ENCODE peak calls at places on chromosomes 2 and 18, in five cellular contexts. W, S, U, J and X are unnamed samples.

GRCh38 chr2:85181093-85181685 is 48.0 kb downstream of the TCF7L1 start:
- DNase-seq in W (no peak), S (no peak), U (peak), J (peak), X (peak)

GRCh38 chr18:24941164-24941951 is 410.6 kb downstream of the ZNF521 start:
- DNase-seq in W (peak), S (no peak), U (no peak), J (no peak), X (no peak)

GRCh38 chr2:122136071-122136470 is 380.6 kb downstream of the TSN start:
- DNase-seq in W (peak), S (no peak), U (no peak), J (peak), X (peak)

GRCh38 chr2:38129987-38130386 is 54.0 kb upstream of the CYP1B1 start:
- DNase-seq in W (peak), S (no peak), U (no peak), J (no peak), X (no peak)

GRCh38 chr2:12504443-12504842 is 212.3 kb upstream of the TRIB2 start:
- DNase-seq in W (peak), S (no peak), U (no peak), J (no peak), X (no peak)

GRCh38 chr2:53498210-53498609 is 269.4 kb upstream of the CHAC2 start:
- DNase-seq in W (peak), S (no peak), U (no peak), J (no peak), X (no peak)

GRCh38 chr2:195238366-195238765 is 418.7 kb upstream of the SLC39A10 start:
- DNase-seq in W (no peak), S (no peak), U (no peak), J (no peak), X (no peak)

GRCh38 chr2:72026819-72027425 is 120.7 kb downstream of the CYP26B1 start:
- DNase-seq in W (no peak), S (no peak), U (no peak), J (no peak), X (no peak)

GRCh38 chr18:36758623-36759022 is 70.2 kb downstream of the TPGS2 start:
- DNase-seq in W (peak), S (no peak), U (no peak), J (no peak), X (no peak)

GRCh38 chr2:69733338-69734039 is 8.4 kb upstream of the ANXA4 start:
- DNase-seq in W (peak), S (no peak), U (no peak), J (no peak), X (no peak)

GRCh38 chr2:158691619-158692018 is 103.5 kb upstream of the DAPL1 start:
- DNase-seq in W (no peak), S (no peak), U (no peak), J (no peak), X (no peak)

GRCh38 chr2:174681983-174682577 is 82.2 kb downstream of the CHRNA1 start:
- DNase-seq in W (no peak), S (no peak), U (peak), J (peak), X (peak)

GRCh38 chr2:119438726-119439284 is 7.2 kb downstream of the TMEM37 start:
- DNase-seq in W (no peak), S (no peak), U (no peak), J (no peak), X (no peak)

GRCh38 chr2:229669841-229670240 is 44.5 kb downstream of the DNER start:
- DNase-seq in W (no peak), S (no peak), U (no peak), J (no peak), X (no peak)

GRCh38 chr2:215900203-215900611 is 113.1 kb downstream of the MREG start:
- DNase-seq in W (peak), S (no peak), U (no peak), J (no peak), X (no peak)

GRCh38 chr18:23401400-23402347 is 51.4 kb upstream of the RIOK3 start:
- DNase-seq in W (peak), S (no peak), U (peak), J (peak), X (peak)

GRCh38 chr2:8461341-8461740 is 220.5 kb upstream of the ID2 start:
- DNase-seq in W (no peak), S (no peak), U (no peak), J (no peak), X (no peak)

GRCh38 chr2:64114063-64114911 is 29.9 kb downstream of the PELI1 start:
- DNase-seq in W (peak), S (no peak), U (no peak), J (no peak), X (no peak)

GRCh38 chr2:79975791-79976565 is 328.6 kb downstream of the LRRTM1 start:
- DNase-seq in W (no peak), S (no peak), U (no peak), J (no peak), X (no peak)

GRCh38 chr2:241814571-241815476 is 5.8 kb downstream of the NEU4 start:
- DNase-seq in W (no peak), S (no peak), U (no peak), J (no peak), X (no peak)

GRCh38 chr2:240822280-240822847 is 2.3 kb upstream of the KIF1A start:
- DNase-seq in W (no peak), S (peak), U (peak), J (no peak), X (peak)

GRCh38 chr2:218284106-218284811 is 8.0 kb downstream of the TMBIM1 start:
- DNase-seq in W (peak), S (no peak), U (no peak), J (peak), X (no peak)